ENCODE peak calls at places on chromosomes 6 and 20, in ten cellular contexts. R is iPS DF 6.9; N is bronchial epithelial cell; K is mesendoderm; P is adrenal gland; B is CD8-positive, alpha-beta T cell; H is psoas muscle; C is colonic mucosa; W is fibroblast of lung; O is body of pancreas. A is an unnamed sample. For H3K36me3, the result is how much of the 10 kb centered on the place peaks cover.

GRCh38 chr20:44409132-44409600 is 53.7 kb downstream of the HNF4A start:
- DNase-seq in K (no peak), H (no peak), N (peak), C (no peak), R (no peak), W (peak), O (no peak), B (no peak), P (no peak), A (no peak)

GRCh38 chr6:36615018-36615761 is 21.0 kb downstream of the SRSF3 start:
- DNase-seq in W (peak), R (no peak), P (peak), B (no peak), H (peak), O (peak), N (peak), C (peak), K (peak), A (no peak)

GRCh38 chr20:59411191-59411988 is 111.0 kb downstream of the EDN3 start:
- DNase-seq in C (no peak), W (no peak), N (no peak), O (no peak), P (no peak), B (no peak), K (no peak), R (no peak), H (no peak), A (no peak)

GRCh38 chr6:138526822-138527235 is 27.5 kb upstream of the NHSL1 start:
- DNase-seq in O (no peak), C (no peak), K (no peak), W (peak), B (no peak), N (no peak), H (no peak), P (no peak), R (no peak), A (no peak)

GRCh38 chr20:14775778-14776177 is 438.4 kb upstream of the FLRT3 start:
- DNase-seq in C (no peak), O (peak), B (no peak), W (peak), R (no peak), K (no peak), H (peak), N (peak), P (peak), A (no peak)

GRCh38 chr20:2756056-2756611 is 44.3 kb downstream of the CPXM1 start:
- DNase-seq in W (peak), P (no peak), C (no peak), K (peak), N (no peak), B (no peak), R (no peak), O (no peak), H (no peak), A (no peak)

GRCh38 chr6:44738652-44739141 is 351.2 kb downstream of the CDC5L start:
- DNase-seq in P (no peak), O (no peak), H (peak), K (peak), R (no peak), B (no peak), W (peak), C (no peak), N (peak), A (no peak)

GRCh38 chr6:81614292-81614691 is 138.2 kb downstream of the TENT5A start:
- DNase-seq in R (no peak), W (peak), O (no peak), K (peak), C (peak), P (no peak), B (no peak), H (no peak), N (peak), A (no peak)

GRCh38 chr6:5762561-5762968 is 244.2 kb downstream of the NRN1 start:
- DNase-seq in H (peak), O (no peak), R (no peak), K (no peak), C (no peak), B (no peak), P (no peak), W (no peak), N (no peak), A (no peak)

GRCh38 chr20:16528078-16528477 is 45.2 kb downstream of the KIF16B start:
- DNase-seq in R (no peak), B (no peak), H (peak), W (peak), K (peak), P (peak), C (peak), O (peak), N (peak), A (no peak)

GRCh38 chr20:7151666-7152065 is 384.2 kb downstream of the BMP2 start:
- DNase-seq in P (no peak), B (no peak), O (no peak), R (no peak), C (no peak), K (no peak), N (peak), H (no peak), W (peak), A (no peak)

GRCh38 chr20:18705906-18706305 is 107.7 kb upstream of the SCP2D1 start:
- DNase-seq in B (no peak), O (no peak), C (no peak), N (no peak), P (no peak), K (no peak), R (no peak), H (no peak), W (no peak), A (no peak)

GRCh38 chr6:136158398-136158797 is 91.7 kb downstream of the MTFR2 start:
- DNase-seq in N (no peak), H (peak), R (no peak), B (no peak), K (no peak), O (peak), C (no peak), W (no peak), P (peak), A (no peak)

GRCh38 chr20:35663813-35664543 is 722 bp downstream of the CPNE1 start:
- DNase-seq in K (peak), H (peak), N (peak), C (peak), B (peak), O (peak), P (peak), W (peak), R (no peak), A (peak)

GRCh38 chr6:134379086-134379485 is 61.2 kb upstream of the SGK1 start:
- DNase-seq in H (no peak), N (peak), B (no peak), P (no peak), C (peak), K (peak), R (peak), O (peak), W (no peak), A (peak)

GRCh38 chr6:138765896-138766487 is 7.6 kb upstream of the CCDC28A start:
- DNase-seq in R (no peak), H (no peak), K (peak), C (no peak), B (no peak), O (no peak), P (no peak), W (peak), N (peak), A (no peak)

GRCh38 chr20:49285813-49286494 is 8.1 kb upstream of the ZNFX1 start:
- DNase-seq in K (peak), W (no peak), H (no peak), C (no peak), P (no peak), R (no peak), N (no peak), O (no peak), B (no peak), A (no peak)

GRCh38 chr20:49288250-49288751 is 10.4 kb upstream of the ZNFX1 start:
- DNase-seq in B (no peak), W (no peak), R (no peak), N (no peak), H (no peak), P (no peak), O (no peak), K (peak), C (no peak), A (no peak)

GRCh38 chr20:49286689-49287551 is 9.1 kb upstream of the ZNFX1 start:
- DNase-seq in R (no peak), K (peak), N (peak), H (no peak), C (peak), B (no peak), P (no peak), W (peak), O (no peak), A (no peak)

GRCh38 chr20:49288784-49289696 is 11.2 kb upstream of the ZNFX1 start:
- DNase-seq in R (no peak), B (no peak), N (peak), W (no peak), O (no peak), C (peak), P (no peak), K (peak), H (no peak), A (no peak)

GRCh38 chr20:49287555-49288249 is 9.8 kb upstream of the ZNFX1 start:
- DNase-seq in K (peak), W (peak), O (no peak), B (no peak), H (no peak), P (no peak), R (no peak), C (no peak), N (no peak), A (no peak)
- H3K36me3 ChIP-seq in K (under half), W (under half), O (under half), B (half or more), H (half or more), P (half or more), R (half or more), C (half or more), N (under half), A (half or more)

DNA sequence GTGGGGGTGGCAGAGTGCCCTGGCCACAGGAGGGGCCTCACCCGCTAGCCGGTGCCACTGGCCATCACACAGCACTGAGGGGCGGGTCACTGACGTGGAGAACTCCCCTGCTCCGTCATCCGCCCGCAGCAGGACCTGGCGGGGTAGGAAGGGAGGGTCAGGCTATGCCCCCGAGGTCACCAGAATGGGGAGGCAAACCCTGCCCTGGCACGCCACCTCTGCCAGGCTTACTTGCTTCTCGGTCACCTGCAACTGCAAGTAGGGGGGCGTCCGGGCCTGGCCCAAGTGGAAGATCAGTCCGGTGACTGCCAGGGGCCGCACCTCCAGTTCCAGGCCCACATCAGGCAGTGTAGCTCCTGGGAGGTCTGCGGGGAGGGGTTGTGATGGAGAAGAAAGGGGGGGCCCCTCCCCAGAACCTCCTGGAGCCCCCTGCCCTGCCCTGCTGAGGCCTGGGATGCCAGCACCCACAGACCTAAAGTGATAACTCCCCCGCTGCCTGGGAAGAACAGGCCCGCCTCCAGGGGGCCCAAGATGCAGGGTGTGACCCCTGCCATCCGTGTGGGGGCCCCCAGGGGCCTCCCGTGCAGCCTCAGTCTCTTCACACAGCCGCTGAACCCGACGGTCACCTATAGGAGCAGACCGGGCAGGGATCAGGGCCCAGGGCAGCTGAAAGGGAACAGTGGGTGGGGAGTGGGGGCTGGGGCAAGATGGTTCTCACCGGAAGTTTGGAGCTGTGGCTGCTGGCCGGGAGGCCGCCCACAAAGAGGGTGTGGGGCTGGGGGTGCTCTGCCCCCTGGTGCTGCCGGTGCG is 7.4 kb downstream of the ADRM1 start:
- DNase-seq in R (no peak), B (no peak), H (no peak), O (no peak), C (no peak), K (no peak), N (no peak), W (no peak), P (no peak), A (no peak)
- H3K36me3 ChIP-seq in R (half or more), B (under half), H (half or more), O (under half), C (under half), K (under half), N (half or more), W (half or more), P (half or more), A (under half)

GRCh38 chr6:25971187-25971811 is 8.7 kb downstream of the TRIM38 start:
- DNase-seq in O (no peak), H (no peak), R (no peak), W (peak), C (no peak), B (no peak), P (peak), N (peak), K (peak), A (no peak)

GRCh38 chr6:25973923-25974555 is 11.4 kb downstream of the TRIM38 start:
- DNase-seq in K (peak), H (no peak), P (no peak), O (no peak), R (no peak), C (no peak), B (no peak), N (no peak), W (peak), A (no peak)

GRCh38 chr6:25972902-25973301 is 10.3 kb downstream of the TRIM38 start:
- DNase-seq in K (no peak), W (no peak), H (no peak), C (no peak), O (no peak), P (no peak), B (no peak), N (no peak), R (no peak), A (no peak)

GRCh38 chr6:25972128-25972527 is 9.5 kb downstream of the TRIM38 start:
- DNase-seq in B (no peak), H (no peak), R (no peak), N (no peak), P (no peak), W (no peak), K (no peak), O (no peak), C (no peak), A (no peak)

GRCh38 chr6:25975909-25976560 is 13.4 kb downstream of the TRIM38 start:
- DNase-seq in R (no peak), P (no peak), H (no peak), O (no peak), K (no peak), C (no peak), B (no peak), N (no peak), W (no peak), A (no peak)
- H3K36me3 ChIP-seq in R (under half), P (half or more), H (half or more), O (under half), K (under half), C (under half), B (half or more), N (under half), W (under half), A (under half)

GRCh38 chr20:21259346-21259745 is 43.8 kb upstream of the XRN2 start:
- DNase-seq in N (no peak), H (no peak), K (no peak), R (no peak), P (no peak), W (no peak), O (no peak), C (no peak), B (no peak), A (no peak)
- H3K36me3 ChIP-seq in N (under half), H (under half), K (under half), R (under half), P (under half), W (under half), O (under half), C (under half), B (under half), A (under half)

DNA sequence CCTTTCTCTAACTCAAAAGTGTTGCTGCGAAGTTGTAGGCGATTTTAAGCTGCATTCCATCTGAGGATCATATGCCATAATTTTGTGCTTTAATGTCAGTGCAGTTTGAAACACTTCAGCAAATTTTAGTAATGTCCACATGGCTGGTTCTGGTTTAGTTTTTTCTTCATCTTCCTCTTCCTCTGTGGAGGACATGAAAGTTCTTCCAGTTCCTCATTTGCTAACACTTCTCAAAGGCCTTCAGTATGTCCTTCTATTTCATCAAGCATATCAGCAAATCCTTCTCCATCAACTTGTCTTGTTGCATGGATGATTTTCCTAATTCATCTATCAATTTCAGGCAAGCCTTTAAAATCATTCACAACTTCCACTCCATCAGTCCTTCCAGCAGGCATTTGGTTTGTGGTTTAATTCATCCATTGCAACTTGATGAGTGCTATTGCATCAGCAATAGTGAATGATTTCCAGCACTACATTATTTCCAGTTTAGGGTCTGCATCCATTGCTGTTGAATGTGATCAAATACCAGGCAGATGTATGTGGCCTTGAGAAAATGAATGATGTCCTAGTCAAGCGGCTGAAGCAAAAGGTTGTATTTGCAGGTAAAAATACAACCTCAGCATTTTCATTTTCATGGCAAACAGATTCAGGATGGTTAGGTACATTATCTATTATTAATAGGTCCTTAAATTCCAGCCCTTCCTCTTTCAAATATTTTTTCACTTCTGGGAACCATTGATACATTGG is 20.2 kb downstream of the SHLD1 start:
- DNase-seq in C (no peak), H (no peak), N (no peak), K (no peak), O (no peak), B (no peak), R (no peak), W (no peak), P (no peak), A (no peak)
- H3K36me3 ChIP-seq in C (under half), H (under half), N (under half), K (under half), O (under half), B (under half), R (under half), W (under half), P (under half), A (under half)

DNA sequence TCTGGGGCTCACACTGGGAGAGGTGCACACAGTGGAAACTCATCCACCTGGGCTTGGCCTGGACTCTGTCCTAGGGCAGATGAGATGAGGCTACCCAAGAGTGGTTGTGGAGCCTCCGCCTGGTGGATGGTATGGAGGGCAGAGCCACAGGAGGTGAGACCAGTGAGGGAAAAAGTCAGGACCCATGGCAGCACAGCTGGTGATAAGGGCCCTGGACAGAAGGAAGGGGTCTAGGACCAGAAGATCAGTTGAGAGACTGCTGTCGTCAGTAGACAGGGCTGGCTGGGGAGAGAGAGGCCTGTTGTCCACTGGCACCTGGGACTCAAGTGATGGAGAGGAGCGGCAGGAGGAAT is 29.8 kb downstream of the PLCG1 start:
- DNase-seq in R (no peak), B (no peak), C (no peak), H (peak), W (no peak), K (no peak), O (no peak), N (no peak), P (peak), A (no peak)
- H3K36me3 ChIP-seq in R (half or more), B (half or more), C (under half), H (half or more), W (under half), K (half or more), O (under half), N (half or more), P (half or more), A (half or more)

GRCh38 chr6:34771727-34772126 is 14.4 kb downstream of the SNRPC start:
- DNase-seq in R (no peak), H (no peak), W (peak), N (no peak), O (no peak), K (peak), C (no peak), B (no peak), P (no peak), A (no peak)
- H3K36me3 ChIP-seq in R (under half), H (half or more), W (under half), N (under half), O (under half), K (under half), C (under half), B (under half), P (half or more), A (under half)

GRCh38 chr20:47295921-47296426 is 60.5 kb downstream of the ZMYND8 start:
- DNase-seq in R (no peak), O (no peak), P (peak), H (no peak), B (no peak), W (peak), K (no peak), C (no peak), N (peak), A (no peak)

GRCh38 chr20:47296950-47297349 is 59.5 kb downstream of the ZMYND8 start:
- DNase-seq in N (no peak), K (peak), P (no peak), B (no peak), W (no peak), O (peak), C (no peak), R (no peak), H (no peak), A (no peak)

GRCh38 chr20:47300071-47300470 is 56.4 kb downstream of the ZMYND8 start:
- DNase-seq in O (no peak), P (no peak), R (no peak), W (peak), N (no peak), B (no peak), C (no peak), H (no peak), K (no peak), A (no peak)

GRCh38 chr20:47297746-47298145 is 58.8 kb downstream of the ZMYND8 start:
- DNase-seq in H (no peak), B (no peak), C (no peak), R (no peak), K (no peak), O (no peak), P (no peak), W (no peak), N (no peak), A (no peak)

GRCh38 chr20:47298624-47299023 is 57.9 kb downstream of the ZMYND8 start:
- DNase-seq in W (no peak), B (no peak), P (no peak), O (no peak), C (no peak), K (no peak), N (no peak), R (no peak), H (no peak), A (no peak)
- H3K36me3 ChIP-seq in W (under half), B (under half), P (half or more), O (under half), C (under half), K (under half), N (under half), R (under half), H (half or more), A (under half)

A was measured in GM06990.